ENCODE peak calls at places on chromosomes 3 and 15, in seven cellular contexts. Z, G, X, K, R, Q and M are unnamed samples.

GRCh38 chr3:12870942-12871341 is 29.6 kb upstream of the RPL32 start:
- DNase-seq in Q (no peak), R (no peak), K (peak), Z (peak), X (no peak), G (peak), M (no peak)

GRCh38 chr15:97867870-97868269 is 92.6 kb upstream of the ARRDC4 start:
- DNase-seq in Z (no peak), G (no peak), R (no peak), K (no peak), Q (peak), X (no peak), M (no peak)

GRCh38 chr3:177905173-177905894 is 630.9 kb upstream of the KCNMB2 start:
- DNase-seq in K (no peak), Z (no peak), G (no peak), R (no peak), X (no peak), Q (no peak), M (no peak)

GRCh38 chr15:64883997-64884511 is 27.6 kb upstream of the ANKDD1A start:
- DNase-seq in G (peak), K (peak), Z (peak), Q (peak), R (peak), X (peak), M (peak)

GRCh38 chr15:68205949-68206539 is 912 bp upstream of the CALML4 start:
- DNase-seq in K (peak), R (no peak), G (peak), X (no peak), Q (no peak), Z (peak), M (no peak)

GRCh38 chr3:138452491-138452890 is 18.1 kb downstream of the ESYT3 start:
- DNase-seq in G (no peak), R (peak), X (no peak), Q (no peak), K (no peak), Z (no peak), M (no peak)

GRCh38 chr3:183698760-183699159 is 1.2 kb downstream of the YEATS2 start:
- DNase-seq in R (no peak), G (peak), Q (peak), K (peak), Z (no peak), X (no peak), M (no peak)

GRCh38 chr15:77122576-77122975 is 51.7 kb upstream of the TSPAN3 start:
- DNase-seq in Z (no peak), Q (no peak), X (no peak), K (no peak), G (no peak), R (no peak), M (no peak)

GRCh38 chr3:78900426-78900825 is 867.4 kb downstream of the ROBO1 start:
- DNase-seq in G (no peak), R (no peak), X (no peak), K (no peak), Q (no peak), Z (no peak), M (no peak)

GRCh38 chr3:170483485-170484262 is 65.0 kb downstream of the CLDN11 start:
- DNase-seq in Z (no peak), R (no peak), Q (no peak), G (no peak), K (no peak), X (no peak), M (no peak)

GRCh38 chr3:187767266-187768032 is 22.2 kb upstream of the BCL6 start:
- DNase-seq in X (no peak), G (no peak), Q (no peak), K (no peak), R (peak), Z (no peak), M (no peak)

GRCh38 chr15:39919740-39920509 is at the start of gene GPR176:
- DNase-seq in X (peak), K (peak), G (peak), Z (no peak), Q (peak), R (no peak), M (no peak)

GRCh38 chr3:71779674-71780377 is 5.1 kb downstream of the PROK2 start:
- DNase-seq in R (no peak), Z (no peak), X (no peak), G (no peak), K (no peak), Q (no peak), M (no peak)
- H3K4me3 ChIP-seq in R (no peak), Z (no peak), X (no peak), G (no peak), K (no peak), Q (no peak), M (no peak)

DNA sequence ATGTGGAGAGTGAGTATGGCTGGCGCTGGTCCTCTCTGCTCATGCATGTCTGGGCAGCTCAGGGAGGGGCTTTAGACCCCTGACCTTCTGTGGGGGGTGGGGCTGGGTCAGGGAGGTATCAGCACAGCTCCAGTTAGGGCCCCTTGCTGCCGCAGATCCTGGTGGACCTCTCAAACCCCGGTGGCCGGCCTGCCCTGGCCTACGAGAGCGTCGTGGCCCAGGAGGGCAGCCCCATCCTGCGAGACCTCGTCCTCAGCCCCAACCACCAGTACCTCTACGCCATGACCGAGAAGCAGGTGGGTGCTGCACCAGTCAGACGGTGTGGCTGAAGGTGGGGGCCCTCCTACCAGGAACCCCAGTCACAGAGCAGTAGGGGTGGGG is 20.2 kb downstream of the PLXNA1 start:
- DNase-seq in K (no peak), G (no peak), X (no peak), R (no peak), Z (no peak), Q (no peak), M (no peak)
- H3K27ac ChIP-seq in K (peak), G (no peak), X (no peak), R (no peak), Z (no peak), Q (no peak), M (no peak)

DNA sequence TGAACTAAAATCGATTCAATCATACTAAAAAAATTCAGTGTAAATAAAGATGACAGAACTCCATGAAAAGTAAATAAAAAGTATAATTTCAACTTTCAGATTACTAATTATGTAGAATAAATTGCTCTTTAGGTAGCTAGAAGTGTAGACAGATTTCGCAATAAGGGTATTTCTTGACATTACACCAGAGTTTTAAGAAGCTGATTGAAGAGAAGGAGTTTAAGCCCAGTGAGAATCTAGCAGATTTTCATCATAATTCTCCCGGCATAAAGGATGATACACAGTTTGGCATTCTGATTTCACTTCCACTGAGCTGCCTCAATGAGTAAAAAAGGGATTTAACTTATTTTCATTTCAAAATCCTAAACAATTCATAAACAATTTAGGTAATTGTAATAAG is 259.2 kb downstream of the NEK10 start:
- DNase-seq in R (no peak), G (no peak), K (no peak), Q (no peak), X (no peak), Z (no peak), M (no peak)
- H3K4me3 ChIP-seq in R (no peak), G (no peak), K (no peak), Q (no peak), X (no peak), Z (no peak), M (no peak)

GRCh38 chr3:4586381-4586780 is 93.2 kb downstream of the ITPR1 start:
- DNase-seq in X (no peak), G (no peak), K (no peak), Z (no peak), Q (no peak), R (no peak), M (no peak)
- H3K27ac ChIP-seq in X (no peak), G (no peak), K (no peak), Z (no peak), Q (no peak), R (no peak), M (no peak)

DNA sequence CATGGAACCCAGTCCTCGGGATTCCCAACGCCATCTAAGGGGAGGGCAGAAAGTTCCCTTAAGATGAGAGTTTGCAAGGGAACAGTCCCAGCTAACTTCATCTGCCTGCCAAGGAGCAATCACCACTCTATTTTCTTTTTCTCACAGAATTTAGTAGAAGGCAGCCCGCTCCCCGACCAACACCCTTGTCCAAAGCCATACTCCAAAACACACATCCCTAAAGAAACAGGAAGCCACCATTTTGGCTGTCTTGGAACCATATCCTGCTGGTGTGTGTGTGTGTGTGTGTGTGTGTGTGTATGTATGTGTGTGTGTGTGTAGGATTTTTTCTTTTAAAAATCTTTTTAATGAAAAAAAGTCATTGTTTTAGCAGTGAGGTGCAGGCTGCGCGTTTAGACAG is 7.0 kb upstream of the FGD5 start:
- DNase-seq in K (peak), G (peak), R (no peak), Q (no peak), X (no peak), Z (no peak), M (no peak)
- H3K4me3 ChIP-seq in K (peak), G (peak), R (no peak), Q (no peak), X (no peak), Z (peak), M (no peak)

DNA sequence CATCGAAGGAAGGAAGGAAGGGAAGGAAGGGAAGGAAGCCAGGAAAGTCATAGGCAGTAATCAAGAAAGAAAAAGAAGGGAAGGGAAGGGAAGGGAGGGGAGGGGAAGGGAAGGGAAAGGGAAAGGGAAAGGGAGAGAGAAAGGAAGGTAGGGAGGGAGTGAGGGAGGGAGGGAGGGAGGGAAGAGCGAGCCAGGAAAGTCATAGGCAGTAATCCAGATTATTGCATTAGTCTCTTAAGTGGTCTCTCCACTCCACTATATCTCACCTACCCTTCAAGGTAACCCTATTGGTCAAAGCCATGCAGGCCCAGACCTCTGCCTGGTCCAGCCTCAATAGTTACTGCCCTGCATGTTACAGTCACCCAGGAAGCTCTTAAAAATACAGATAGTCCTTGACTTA is 106.2 kb upstream of the RAP2B start:
- DNase-seq in Q (no peak), K (no peak), R (no peak), G (no peak), Z (no peak), X (no peak), M (no peak)
- H3K27ac ChIP-seq in Q (no peak), K (no peak), R (no peak), G (no peak), Z (no peak), X (no peak), M (no peak)

DNA sequence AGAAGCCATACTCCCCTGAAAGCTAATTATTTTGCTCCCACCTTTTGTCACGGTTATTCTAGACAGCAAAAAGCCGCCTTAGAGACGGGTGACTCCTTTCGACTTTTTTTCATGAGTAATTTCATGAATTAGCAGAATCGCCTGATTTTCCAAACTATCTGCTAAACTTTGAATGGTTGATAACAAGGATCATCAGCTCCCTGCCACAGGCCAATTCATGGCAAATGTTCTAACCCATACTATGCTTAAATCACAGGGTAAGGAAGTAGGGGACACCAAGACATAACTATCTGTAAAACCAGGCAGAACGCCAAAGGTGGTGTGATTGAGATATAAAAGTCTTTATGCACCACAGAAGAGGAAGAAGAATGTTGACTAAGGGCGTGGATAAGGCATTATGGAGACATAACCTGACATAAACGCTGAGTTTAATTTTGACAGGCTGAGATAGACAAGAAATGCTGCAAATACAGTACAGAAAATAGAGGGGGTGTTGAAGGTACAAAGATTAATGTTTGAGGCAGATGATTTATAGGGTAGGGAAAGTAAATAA is 891 bp upstream of the DMXL2 start:
- DNase-seq in Z (no peak), Q (no peak), R (no peak), G (no peak), K (peak), X (no peak), M (no peak)
- H3K4me3 ChIP-seq in Z (peak), Q (peak), R (peak), G (peak), K (peak), X (peak), M (peak)